ENCODE peak calls at places on chromosomes 6 and 20, in five cellular contexts. One of them, this sample, is unnamed. For H3K27me3, H3K36me3 and H3K4me1, the result is how much of the 10 kb centered on the place peaks cover.

GRCh38 chr20:62352402-62353288 is 14.5 kb downstream of the LAMA5 start:
- DNase-seq in adrenal gland: peak
- DNase-seq in ovary: no peak
- DNase-seq in CD8-positive, alpha-beta T cell: no peak
- DNase-seq in left ventricle myocardium inferior: peak
- DNase-seq in this sample: no peak

GRCh38 chr20:49969234-49969633 is 13.5 kb upstream of the SNAI1 start:
- DNase-seq in ovary: no peak
- DNase-seq in CD8-positive, alpha-beta T cell: no peak
- DNase-seq in adrenal gland: no peak
- DNase-seq in left ventricle myocardium inferior: no peak
- DNase-seq in this sample: no peak

GRCh38 chr6:151286192-151286591 is 46.4 kb downstream of the AKAP12 start:
- DNase-seq in ovary: peak
- DNase-seq in CD8-positive, alpha-beta T cell: no peak
- DNase-seq in adrenal gland: no peak
- DNase-seq in left ventricle myocardium inferior: peak
- DNase-seq in this sample: no peak

GRCh38 chr20:59470521-59470920 is 133.8 kb upstream of the PHACTR3 start:
- DNase-seq in CD8-positive, alpha-beta T cell: no peak
- DNase-seq in ovary: no peak
- DNase-seq in adrenal gland: no peak
- DNase-seq in left ventricle myocardium inferior: no peak
- DNase-seq in this sample: no peak

GRCh38 chr20:40361916-40362315 is 327.1 kb downstream of the MAFB start:
- DNase-seq in left ventricle myocardium inferior: no peak
- DNase-seq in CD8-positive, alpha-beta T cell: no peak
- DNase-seq in ovary: no peak
- DNase-seq in adrenal gland: no peak
- DNase-seq in this sample: no peak

GRCh38 chr6:31725502-31726350 is 2.6 kb downstream of the MPIG6B start:
- DNase-seq in ovary: no peak
- DNase-seq in left ventricle myocardium inferior: no peak
- DNase-seq in CD8-positive, alpha-beta T cell: no peak
- DNase-seq in adrenal gland: no peak
- DNase-seq in this sample: no peak

GRCh38 chr20:4225778-4226177 is 210.4 kb upstream of the RNF24 start:
- DNase-seq in CD8-positive, alpha-beta T cell: no peak
- DNase-seq in left ventricle myocardium inferior: no peak
- DNase-seq in ovary: no peak
- DNase-seq in adrenal gland: peak
- DNase-seq in this sample: no peak

GRCh38 chr20:42603655-42604054 is 586.1 kb downstream of the PTPRT start:
- DNase-seq in adrenal gland: no peak
- DNase-seq in CD8-positive, alpha-beta T cell: no peak
- DNase-seq in ovary: no peak
- DNase-seq in left ventricle myocardium inferior: no peak
- DNase-seq in this sample: peak

GRCh38 chr6:56529594-56530191 is 113.0 kb downstream of the DST start:
- DNase-seq in ovary: no peak
- DNase-seq in adrenal gland: no peak
- DNase-seq in left ventricle myocardium inferior: no peak
- DNase-seq in CD8-positive, alpha-beta T cell: no peak
- DNase-seq in this sample: no peak

GRCh38 chr20:61057313-61058171 is 194.5 kb upstream of the CDH4 start:
- DNase-seq in left ventricle myocardium inferior: no peak
- DNase-seq in ovary: no peak
- DNase-seq in adrenal gland: no peak
- DNase-seq in CD8-positive, alpha-beta T cell: no peak
- DNase-seq in this sample: no peak

GRCh38 chr20:23100021-23100753 is 14.1 kb upstream of the CD93 start:
- DNase-seq in CD8-positive, alpha-beta T cell: no peak
- DNase-seq in ovary: no peak
- DNase-seq in left ventricle myocardium inferior: no peak
- DNase-seq in adrenal gland: no peak
- DNase-seq in this sample: no peak

GRCh38 chr6:56640374-56640773 is 2.3 kb downstream of the DST start:
- DNase-seq in adrenal gland: no peak
- DNase-seq in ovary: no peak
- DNase-seq in left ventricle myocardium inferior: no peak
- DNase-seq in CD8-positive, alpha-beta T cell: no peak
- DNase-seq in this sample: no peak

GRCh38 chr6:138109042-138109997 is 2.1 kb upstream of the PERP start:
- DNase-seq in CD8-positive, alpha-beta T cell: peak
- DNase-seq in ovary: peak
- DNase-seq in adrenal gland: peak
- DNase-seq in left ventricle myocardium inferior: peak
- DNase-seq in this sample: peak

GRCh38 chr6:33918175-33918695 is 114.4 kb upstream of the MLN start:
- DNase-seq in left ventricle myocardium inferior: no peak
- DNase-seq in adrenal gland: no peak
- DNase-seq in CD8-positive, alpha-beta T cell: no peak
- DNase-seq in ovary: no peak
- DNase-seq in this sample: no peak
- H3K27me3 ChIP-seq in left ventricle myocardium inferior: half or more
- H3K27me3 ChIP-seq in adrenal gland: under half
- H3K27me3 ChIP-seq in CD8-positive, alpha-beta T cell: under half
- H3K27me3 ChIP-seq in ovary: under half
- H3K27me3 ChIP-seq in this sample: under half

GRCh38 chr20:20024942-20025341 is 7.8 kb downstream of the NAA20 start:
- DNase-seq in CD8-positive, alpha-beta T cell: no peak
- DNase-seq in left ventricle myocardium inferior: no peak
- DNase-seq in adrenal gland: no peak
- DNase-seq in ovary: no peak
- DNase-seq in this sample: no peak

GRCh38 chr20:20023395-20023794 is 6.2 kb downstream of the NAA20 start:
- DNase-seq in ovary: no peak
- DNase-seq in adrenal gland: no peak
- DNase-seq in left ventricle myocardium inferior: no peak
- DNase-seq in CD8-positive, alpha-beta T cell: no peak
- DNase-seq in this sample: no peak

GRCh38 chr20:20022498-20022897 is 5.3 kb downstream of the NAA20 start:
- DNase-seq in CD8-positive, alpha-beta T cell: no peak
- DNase-seq in adrenal gland: no peak
- DNase-seq in left ventricle myocardium inferior: no peak
- DNase-seq in ovary: no peak
- DNase-seq in this sample: no peak

GRCh38 chr20:20031790-20032189 is 14.6 kb downstream of the NAA20 start:
- DNase-seq in CD8-positive, alpha-beta T cell: no peak
- DNase-seq in adrenal gland: no peak
- DNase-seq in left ventricle myocardium inferior: no peak
- DNase-seq in ovary: no peak
- DNase-seq in this sample: no peak

DNA sequence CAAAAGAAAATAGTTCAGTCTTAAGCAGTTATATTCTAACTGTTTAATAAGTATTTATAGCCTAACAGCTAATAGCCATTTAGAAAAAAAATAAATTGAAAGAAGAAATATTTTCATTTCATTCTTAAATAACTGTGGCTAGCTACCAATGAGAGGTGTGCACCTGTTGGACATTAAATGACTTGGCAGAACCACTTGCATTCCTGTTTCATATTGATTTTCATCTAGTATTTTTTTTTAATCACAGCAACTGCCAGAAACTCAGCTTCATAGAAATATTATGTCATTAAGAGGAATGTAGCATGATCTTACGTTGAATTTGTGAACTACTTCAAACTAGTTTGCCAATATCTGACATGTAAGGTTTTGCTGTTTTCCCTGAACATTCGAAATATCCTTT is 10.1 kb downstream of the NAA20 start:
- DNase-seq in left ventricle myocardium inferior: no peak
- DNase-seq in ovary: no peak
- DNase-seq in adrenal gland: no peak
- DNase-seq in CD8-positive, alpha-beta T cell: no peak
- DNase-seq in this sample: no peak
- H3K36me3 ChIP-seq in left ventricle myocardium inferior: half or more
- H3K36me3 ChIP-seq in ovary: under half
- H3K36me3 ChIP-seq in adrenal gland: half or more
- H3K36me3 ChIP-seq in CD8-positive, alpha-beta T cell: under half
- H3K36me3 ChIP-seq in this sample: half or more

GRCh38 chr6:136282906-136283305 is 6.7 kb downstream of the BCLAF1 start:
- DNase-seq in left ventricle myocardium inferior: no peak
- DNase-seq in CD8-positive, alpha-beta T cell: no peak
- DNase-seq in ovary: no peak
- DNase-seq in adrenal gland: no peak
- DNase-seq in this sample: no peak

GRCh38 chr6:136289327-136289578 is 393 bp downstream of the BCLAF1 start:
- DNase-seq in CD8-positive, alpha-beta T cell: peak
- DNase-seq in ovary: peak
- DNase-seq in adrenal gland: peak
- DNase-seq in left ventricle myocardium inferior: peak
- DNase-seq in this sample: peak

GRCh38 chr6:136288566-136289326 is 900 bp downstream of the BCLAF1 start:
- DNase-seq in adrenal gland: peak
- DNase-seq in left ventricle myocardium inferior: peak
- DNase-seq in CD8-positive, alpha-beta T cell: peak
- DNase-seq in ovary: peak
- DNase-seq in this sample: peak

GRCh38 chr6:136280032-136280609 is 9.5 kb downstream of the BCLAF1 start:
- DNase-seq in ovary: no peak
- DNase-seq in CD8-positive, alpha-beta T cell: no peak
- DNase-seq in left ventricle myocardium inferior: no peak
- DNase-seq in adrenal gland: no peak
- DNase-seq in this sample: no peak

DNA sequence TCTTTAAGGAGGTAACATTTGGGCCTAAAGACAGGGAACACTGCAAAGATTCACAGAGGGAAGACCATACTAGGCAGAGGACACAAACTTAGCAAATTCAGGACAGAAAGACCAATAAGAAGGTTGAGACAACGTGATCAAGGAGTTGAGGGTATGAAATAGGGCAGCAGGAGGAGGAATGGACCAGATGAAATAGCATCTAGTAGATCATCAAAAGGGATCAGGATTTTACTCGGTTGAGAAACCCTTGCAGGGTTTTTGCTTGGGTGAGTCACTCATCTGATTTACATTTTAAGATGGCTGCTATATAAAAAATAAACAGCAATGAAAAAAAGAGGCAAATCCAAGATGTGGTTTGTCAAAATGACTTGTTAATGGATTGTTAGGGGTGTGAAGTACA is 4.7 kb downstream of the BCLAF1 start:
- DNase-seq in ovary: no peak
- DNase-seq in CD8-positive, alpha-beta T cell: no peak
- DNase-seq in left ventricle myocardium inferior: no peak
- DNase-seq in adrenal gland: no peak
- DNase-seq in this sample: no peak
- H3K4me1 ChIP-seq in ovary: under half
- H3K4me1 ChIP-seq in CD8-positive, alpha-beta T cell: half or more
- H3K4me1 ChIP-seq in left ventricle myocardium inferior: half or more
- H3K4me1 ChIP-seq in adrenal gland: half or more
- H3K4me1 ChIP-seq in this sample: under half

GRCh38 chr6:27096834-27097511 is 150.5 kb upstream of the PRSS16 start:
- DNase-seq in CD8-positive, alpha-beta T cell: no peak
- DNase-seq in left ventricle myocardium inferior: no peak
- DNase-seq in ovary: peak
- DNase-seq in adrenal gland: no peak
- DNase-seq in this sample: peak
- H3K27me3 ChIP-seq in CD8-positive, alpha-beta T cell: under half
- H3K27me3 ChIP-seq in left ventricle myocardium inferior: half or more
- H3K27me3 ChIP-seq in ovary: under half
- H3K27me3 ChIP-seq in adrenal gland: under half
- H3K27me3 ChIP-seq in this sample: under half

This sample was measured in endodermal cell.